ENCODE peak calls at places on chromosome X, in five cellular contexts. T is HCT116, D is A549, G is tibial nerve, I is Peyer's patch. O is an unnamed sample.

GRCh38 chrX:49627030-49627777 is 28.4 kb downstream of the GAGE1 start:
- DNase-seq in T (peak; percentile 51), D (peak; percentile 34), G (no peak), I (no peak), O (no peak)

GRCh38 chrX:51641421-51642021 is 22.8 kb upstream of the CENPVL3 start:
- DNase-seq in T (peak; percentile 36), D (peak; percentile 2), G (peak; percentile 5), I (no peak), O (no peak)

GRCh38 chrX:69027181-69028005 is 137.9 kb downstream of the PJA1 start:
- DNase-seq in T (no peak), D (no peak), G (no peak), I (no peak), O (no peak)

GRCh38 chrX:42241421-42241820 is 318.1 kb upstream of the CASK start:
- DNase-seq in T (no peak), D (no peak), G (no peak), I (no peak), O (no peak)

GRCh38 chrX:14865201-14865600 is 7.7 kb downstream of the FANCB start:
- DNase-seq in T (no peak), D (no peak), G (no peak), I (no peak), O (no peak)

GRCh38 chrX:153727108-153727931 is 2.7 kb downstream of the ABCD1 start:
- DNase-seq in T (no peak), D (no peak), G (peak; percentile 8), I (peak; percentile 67), O (no peak)

GRCh38 chrX:78321809-78322208 is 5.6 kb downstream of the CYSLTR1 start:
- DNase-seq in T (no peak), D (no peak), G (peak; percentile 18), I (no peak), O (peak; percentile 58)

GRCh38 chrX:9876205-9876604 is 90.0 kb downstream of the SHROOM2 start:
- DNase-seq in T (no peak), D (no peak), G (no peak), I (no peak), O (no peak)

GRCh38 chrX:64642482-64642881 is 247.2 kb upstream of the MTMR8 start:
- DNase-seq in T (no peak), D (no peak), G (no peak), I (no peak), O (no peak)

GRCh38 chrX:65644621-65645287 is 22.7 kb upstream of the MSN start:
- DNase-seq in T (peak; percentile 39), D (peak; percentile 67), G (peak; percentile 82), I (peak; percentile 45), O (no peak)

GRCh38 chrX:10470009-10470408 is 150.4 kb downstream of the MID1 start:
- DNase-seq in T (no peak), D (no peak), G (no peak), I (no peak), O (no peak)

GRCh38 chrX:132071260-132071659 is 48.2 kb downstream of the STK26 start:
- DNase-seq in T (no peak), D (peak; percentile 11), G (no peak), I (no peak), O (no peak)

GRCh38 chrX:13085533-13085932 is 41.1 kb upstream of the FAM9C start:
- DNase-seq in T (no peak), D (no peak), G (no peak), I (no peak), O (no peak)
- H3K4me3 ChIP-seq in T (no peak overlapping the region), D (no peak overlapping the region), G (no peak overlapping the region), I (no peak overlapping the region), O (no peak overlapping the region)

DNA sequence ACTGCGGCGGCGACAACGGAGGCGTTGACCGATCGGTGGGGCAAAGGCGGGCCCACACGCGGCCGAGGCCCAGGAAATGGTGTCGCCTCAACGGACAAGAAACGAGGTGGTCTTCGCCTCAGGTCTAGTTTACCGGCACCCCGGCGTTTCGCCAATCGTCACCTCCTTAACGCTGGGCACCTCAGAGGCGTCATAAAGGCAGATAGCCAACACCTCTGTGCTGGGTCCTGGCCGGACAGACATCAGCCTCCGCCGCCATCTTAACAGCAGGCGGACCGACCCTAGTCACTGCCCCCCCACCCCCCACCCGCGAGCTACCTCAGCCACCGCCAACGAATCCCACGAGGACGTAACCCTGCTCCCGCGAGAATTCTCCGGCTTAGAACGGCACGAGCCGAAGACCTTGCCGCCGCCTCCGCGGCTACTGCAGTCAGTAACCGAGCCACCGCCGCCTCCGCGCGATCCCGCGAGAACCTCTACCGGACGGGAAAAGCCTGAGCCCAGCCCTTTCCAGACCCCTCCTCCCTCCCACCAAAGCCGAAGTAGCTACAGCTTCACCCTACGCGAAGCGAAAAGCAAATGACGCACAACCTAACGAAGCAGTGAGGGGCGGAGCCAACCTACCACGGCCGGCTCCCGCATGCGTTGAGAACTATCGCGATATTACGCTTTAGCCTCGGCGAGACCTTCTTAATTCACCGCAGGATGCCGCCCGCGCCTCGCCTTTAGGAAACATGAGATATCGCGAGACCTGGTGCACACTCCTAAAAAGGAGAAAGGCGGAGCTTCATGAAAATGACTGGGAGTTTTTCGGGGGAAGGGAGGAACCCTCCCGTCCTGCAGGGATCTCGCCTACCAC is 2.7 kb downstream of the HUWE1 start:
- DNase-seq in T (peak; percentile 96), D (peak; percentile 75), G (peak; percentile 90), I (peak; percentile 87), O (peak; percentile 93)
- TF ChIP-seq POLR2A in T (no peak), D (peak; percentile 60), G (peak; percentile 76), I (peak; percentile 39), O (peak; percentile 27)

DNA sequence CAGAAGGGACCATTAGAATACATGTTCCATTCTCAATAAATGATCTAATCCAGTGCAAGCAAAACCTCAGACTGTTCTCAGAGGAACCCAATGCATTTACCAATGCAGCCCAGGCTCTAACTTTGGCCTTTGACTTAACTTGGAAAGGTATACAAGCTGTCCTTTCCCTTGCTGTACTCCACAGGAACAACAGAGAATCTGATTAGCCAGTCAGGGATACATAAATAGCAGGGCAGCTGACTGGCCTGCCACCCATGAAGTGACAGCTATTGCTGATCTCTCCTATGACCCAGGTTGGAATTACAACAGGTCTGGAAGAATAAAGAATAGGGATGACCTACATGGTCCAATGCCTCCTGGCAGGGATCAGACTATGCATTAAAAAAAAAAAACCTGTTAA is 14.5 kb upstream of the CT45A1 start:
- DNase-seq in T (no peak), D (no peak), G (no peak), I (no peak), O (no peak)
- H3K27ac ChIP-seq in T (no peak overlapping the region), D (no peak overlapping the region), G (no peak overlapping the region), I (no peak overlapping the region), O (no peak overlapping the region)

GRCh38 chrX:18649498-18649951 is 22.4 kb downstream of the RS1 start:
- DNase-seq in T (no peak), D (no peak), G (no peak), I (no peak), O (peak; percentile 65)
- H3K4me3 ChIP-seq in T (no peak overlapping the region), D (no peak overlapping the region), G (no peak overlapping the region), I (no peak overlapping the region), O (no peak overlapping the region)

GRCh38 chrX:136496768-136497555 is 430 bp upstream of the HTATSF1 start:
- DNase-seq in T (peak; percentile 66), D (peak; percentile 45), G (peak; percentile 77), I (peak; percentile 84), O (peak; percentile 96)
- TF ChIP-seq POLR2A in T (peak; percentile 23), D (peak; percentile 28), G (peak; percentile 28), I (no peak), O (no peak)

O was measured in upper lobe of left lung.